ENCODE peak calls at places on chromosome 12, in six cellular contexts. R is heart right ventricle, E is thoracic aorta, C is hepatocyte, F is psoas muscle, S is right cardiac atrium. U is an unnamed sample.

GRCh38 chr12:19402743-19403400 is 36.4 kb upstream of the AEBP2 start:
- DNase-seq in E (peak; percentile 6), S (peak; percentile 18), F (peak; percentile 25), C (peak; percentile 23), R (peak; percentile 12), U (no peak)

GRCh38 chr12:15534870-15535269 is 212.6 kb downstream of the PTPRO start:
- DNase-seq in E (no peak), R (no peak), F (no peak), S (peak; percentile 18), C (no peak), U (no peak)

GRCh38 chr12:111056618-111057521 is 136.5 kb upstream of the MYL2 start:
- DNase-seq in E (no peak), C (no peak), S (no peak), R (no peak), F (no peak), U (peak; percentile 28)

GRCh38 chr12:121246893-121247557 is 37.1 kb downstream of the P2RX4 start:
- DNase-seq in S (no peak), E (no peak), F (no peak), R (no peak), C (no peak), U (no peak)

GRCh38 chr12:40587416-40587815 is 104.8 kb upstream of the CNTN1 start:
- DNase-seq in S (no peak), C (no peak), R (no peak), F (no peak), E (no peak), U (no peak)

GRCh38 chr12:62210422-62210821 is 49.8 kb upstream of the USP15 start:
- DNase-seq in F (peak; percentile 18), E (no peak), C (peak; percentile 55), S (peak; percentile 37), R (no peak), U (peak; percentile 19)

GRCh38 chr12:79547735-79548347 is 142.9 kb downstream of the PAWR start:
- DNase-seq in E (no peak), C (peak; percentile 71), R (peak; percentile 44), S (no peak), F (no peak), U (no peak)

GRCh38 chr12:50934981-50935807 is 17.1 kb upstream of the HIGD1C start:
- DNase-seq in E (no peak), C (no peak), R (no peak), F (no peak), S (no peak), U (no peak)

GRCh38 chr12:76428117-76428516 is 79.9 kb upstream of the BBS10 start:
- DNase-seq in S (no peak), C (no peak), R (no peak), E (no peak), F (no peak), U (no peak)

GRCh38 chr12:65280306-65280705 is 1.8 kb downstream of the MSRB3 start:
- DNase-seq in E (no peak), C (no peak), S (no peak), R (no peak), F (no peak), U (no peak)

GRCh38 chr12:45893240-45893639 is 97.1 kb downstream of the SCAF11 start:
- DNase-seq in F (no peak), R (no peak), E (no peak), C (no peak), S (no peak), U (no peak)

GRCh38 chr12:98221243-98221808 is 294.1 kb upstream of the TMPO start:
- DNase-seq in R (no peak), S (no peak), E (no peak), C (no peak), F (no peak), U (no peak)

GRCh38 chr12:51346581-51346980 is at the start of gene CELA1:
- DNase-seq in E (no peak), F (no peak), R (no peak), C (no peak), S (no peak), U (no peak)

GRCh38 chr12:131436922-131437705 is 273.8 kb upstream of the SFSWAP start:
- DNase-seq in S (no peak), E (no peak), R (no peak), F (no peak), C (no peak), U (no peak)

GRCh38 chr12:8562310-8562709 is 21.6 kb upstream of the CLEC4E start:
- DNase-seq in E (no peak), F (no peak), R (no peak), S (no peak), C (no peak), U (no peak)

GRCh38 chr12:116797885-116798284 is 59.8 kb downstream of the RNFT2 start:
- DNase-seq in F (no peak), R (peak; percentile 32), C (no peak), E (no peak), S (no peak), U (no peak)

GRCh38 chr12:8948711-8949524 is 527 bp downstream of the M6PR start:
- DNase-seq in E (no peak), F (no peak), C (peak; percentile 44), S (no peak), R (peak; percentile 16), U (peak; percentile 20)

GRCh38 chr12:91846466-91847055 is 299.1 kb downstream of the BTG1 start:
- DNase-seq in R (no peak), F (no peak), E (no peak), S (no peak), C (no peak), U (no peak)

GRCh38 chr12:127607146-127607725 is 659.7 kb upstream of the TMEM132C start:
- DNase-seq in S (no peak), R (no peak), F (no peak), E (no peak), C (no peak), U (no peak)

GRCh38 chr12:53069621-53070410 is 9.4 kb downstream of the SPRYD3 start:
- DNase-seq in F (peak; percentile 62), E (no peak), R (no peak), C (no peak), S (peak; percentile 81), U (no peak)

GRCh38 chr12:85617307-85618091 is 218.7 kb downstream of the RASSF9 start:
- DNase-seq in C (no peak), S (no peak), F (no peak), E (no peak), R (no peak), U (no peak)

GRCh38 chr12:6090786-6091185 is 33.7 kb downstream of the VWF start:
- DNase-seq in E (no peak), R (peak; percentile 80), C (no peak), S (peak; percentile 50), F (peak; percentile 25), U (no peak)

GRCh38 chr12:94704452-94704871 is 54.1 kb upstream of the TMCC3 start:
- DNase-seq in E (no peak), S (no peak), F (no peak), R (peak; percentile 11), C (peak; percentile 78), U (no peak)

GRCh38 chr12:52263761-52264434 is 10.5 kb upstream of the KRT86 start:
- DNase-seq in S (no peak), R (no peak), E (no peak), C (no peak), F (no peak), U (no peak)

DNA sequence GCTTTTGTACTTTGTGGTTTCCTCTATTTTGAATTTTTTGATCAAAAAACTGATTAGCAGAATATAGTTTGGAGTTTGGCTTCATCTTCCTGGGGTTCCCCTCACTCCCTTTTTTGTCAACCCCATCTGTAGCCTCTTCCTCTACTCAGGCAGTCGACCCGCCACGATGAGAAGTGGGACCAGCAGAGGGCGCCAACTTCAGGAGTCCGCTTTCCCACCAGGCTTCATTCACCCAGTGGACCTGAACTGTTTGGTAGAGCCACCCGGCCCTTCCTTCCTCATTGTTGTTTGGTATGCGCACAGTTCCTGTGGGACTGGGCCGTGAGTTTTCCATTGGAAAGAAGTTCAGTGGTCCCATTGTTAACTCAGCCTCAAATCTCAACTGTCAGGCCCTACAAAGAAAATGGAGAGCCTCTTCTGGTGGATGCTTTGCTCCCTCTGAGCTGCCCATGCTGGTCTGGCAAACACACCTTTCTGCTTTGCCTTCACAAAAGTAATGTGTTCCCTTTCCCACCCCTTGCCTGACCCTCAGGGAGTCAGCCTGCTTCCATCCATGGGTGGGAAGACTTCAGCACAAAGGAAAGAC is 21.7 kb downstream of the TMBIM6 start:
- DNase-seq in C (peak; percentile 74), E (peak; percentile 47), S (peak; percentile 71), R (peak; percentile 79), F (peak; percentile 73), U (peak; percentile 72)
- H3K27ac ChIP-seq in C (no peak overlapping the region), E (no peak overlapping the region), S (no peak overlapping the region), R (peak overlapping the region; percentile 72), F (peak overlapping the region; percentile 10), U (no peak overlapping the region)

DNA sequence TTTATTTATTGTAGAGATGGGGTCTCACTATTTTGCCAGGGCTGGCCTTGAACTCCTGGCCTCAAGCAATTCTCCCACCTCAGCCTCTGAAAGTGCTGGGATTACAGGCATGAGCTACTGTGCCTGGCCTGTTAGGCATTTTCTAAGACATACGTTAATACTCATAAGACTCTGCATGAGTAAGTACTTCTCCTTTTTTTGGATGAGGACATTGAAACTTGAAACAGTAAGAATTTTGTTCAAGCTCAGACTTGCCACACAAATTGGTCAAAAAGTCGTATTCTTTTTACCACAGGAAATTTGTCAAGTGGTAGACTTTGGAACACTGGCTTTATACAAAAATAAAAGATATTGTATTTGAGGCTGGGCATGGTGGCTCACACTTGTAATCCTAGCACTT is 187.4 kb upstream of the RASSF8 start:
- DNase-seq in R (no peak), F (no peak), C (no peak), S (no peak), E (no peak), U (no peak)
- H3K27ac ChIP-seq in R (no peak overlapping the region), F (no peak overlapping the region), C (no peak overlapping the region), S (no peak overlapping the region), E (no peak overlapping the region), U (no peak overlapping the region)

GRCh38 chr12:401235-402126 is at the start of gene CCDC77:
- DNase-seq in S (peak; percentile 90), E (peak; percentile 72), C (peak; percentile 95), F (peak; percentile 89), R (peak; percentile 92), U (peak; percentile 88)
- H3K27ac ChIP-seq in S (peak within 1 kb of the TSS; percentile 32), E (peak within 1 kb of the TSS; percentile 43), C (peak within 1 kb of the TSS; percentile 52), F (peak within 1 kb of the TSS; percentile 64), R (peak within 1 kb of the TSS; percentile 74), U (peak within 1 kb of the TSS; percentile 62)

GRCh38 chr12:54569072-54569471 is 19.4 kb downstream of the PPP1R1A start:
- DNase-seq in R (no peak), C (no peak), S (no peak), F (no peak), E (no peak), U (no peak)

GRCh38 chr12:54563787-54564186 is 14.4 kb downstream of the PDE1B start:
- DNase-seq in C (no peak), F (no peak), E (no peak), S (no peak), R (no peak), U (no peak)

GRCh38 chr12:54565658-54566552 is 16.5 kb downstream of the PDE1B start:
- DNase-seq in F (no peak), C (no peak), R (no peak), S (no peak), E (no peak), U (no peak)

GRCh38 chr12:54564768-54565167 is 15.4 kb downstream of the PDE1B start:
- DNase-seq in E (no peak), R (no peak), S (no peak), F (no peak), C (no peak), U (no peak)

DNA sequence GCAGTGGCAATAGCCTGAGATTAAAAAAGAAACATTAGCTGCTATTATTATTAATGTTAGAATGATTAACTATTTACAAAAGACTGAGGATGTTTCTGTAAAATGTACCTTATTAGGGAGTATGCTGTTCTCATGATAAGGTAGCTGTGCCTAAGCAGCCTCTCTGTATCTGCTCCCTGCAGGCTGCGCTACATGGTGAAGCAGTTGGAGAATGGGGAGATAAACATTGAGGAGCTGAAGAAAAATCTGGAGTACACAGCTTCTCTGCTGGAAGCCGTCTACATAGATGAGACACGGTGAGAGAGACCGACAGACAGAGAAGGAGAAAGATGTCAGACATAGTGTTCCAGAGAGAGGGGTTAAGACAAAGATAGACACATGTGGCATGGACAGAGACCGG is 17.4 kb downstream of the PDE1B start:
- DNase-seq in F (no peak), S (no peak), R (no peak), E (no peak), C (no peak), U (no peak)
- H3K27ac ChIP-seq in F (no peak overlapping the region), S (no peak overlapping the region), R (no peak overlapping the region), E (no peak overlapping the region), C (no peak overlapping the region), U (no peak overlapping the region)

U was measured in CD8-positive, alpha-beta memory T cell.